ENCODE peak calls at places on chromosomes 1 and 21, in six cellular contexts. A is foreskin fibroblast; O is CD8-positive, alpha-beta T cell; J is brain microvascular endothelial cell; T is psoas muscle; Q is tibial nerve. S is an unnamed sample.
A peak's percentile ranks its signal among the peaks of the same experiment; 100 is the strongest.

GRCh38 chr1:93288558-93288957 is 57.1 kb upstream of the DR1 start:
- DNase-seq in A (no peak), J (no peak), T (no peak), O (no peak), Q (no peak), S (no peak)

GRCh38 chr21:45632165-45632896 is 11.2 kb upstream of the PCBP3 start:
- DNase-seq in Q (no peak), T (no peak), A (no peak), O (no peak), J (no peak), S (no peak)

GRCh38 chr1:4485398-4485797 is 169.0 kb upstream of the AJAP1 start:
- DNase-seq in Q (no peak), A (no peak), J (no peak), T (no peak), O (no peak), S (no peak)

GRCh38 chr1:16143566-16144324 is 12.1 kb downstream of the EPHA2 start:
- DNase-seq in Q (no peak), A (no peak), T (no peak), O (no peak), J (no peak), S (no peak)

GRCh38 chr1:183277821-183278735 is 92.0 kb downstream of the LAMC2 start:
- DNase-seq in Q (no peak), O (no peak), J (peak; percentile 81), T (no peak), A (no peak), S (no peak)

GRCh38 chr1:107132195-107132594 is 8.6 kb upstream of the NTNG1 start:
- DNase-seq in J (no peak), A (no peak), Q (no peak), O (no peak), T (no peak), S (no peak)

GRCh38 chr21:45175326-45176085 is 101.1 kb downstream of the ADARB1 start:
- DNase-seq in Q (no peak), T (no peak), A (no peak), O (no peak), J (no peak), S (no peak)

GRCh38 chr1:170520601-170521000 is 11.4 kb upstream of the GORAB start:
- DNase-seq in J (peak; percentile 7), T (no peak), O (no peak), A (peak; percentile 56), Q (no peak), S (no peak)

GRCh38 chr1:117695796-117696505 is 90.1 kb downstream of the TENT5C start:
- DNase-seq in T (peak; percentile 32), A (peak; percentile 71), O (no peak), J (peak; percentile 95), Q (no peak), S (peak; percentile 89)

GRCh38 chr1:47227370-47228232 is 4.4 kb downstream of the TAL1 start:
- DNase-seq in O (no peak), T (no peak), Q (no peak), A (no peak), J (no peak), S (no peak)

GRCh38 chr1:154476791-154477190 is 25.2 kb upstream of the TDRD10 start:
- DNase-seq in T (no peak), Q (no peak), A (no peak), O (no peak), J (no peak), S (no peak)

GRCh38 chr1:101365881-101366280 is 129.1 kb downstream of the S1PR1 start:
- DNase-seq in Q (no peak), J (no peak), O (no peak), T (no peak), A (no peak), S (no peak)

GRCh38 chr1:23177438-23178380 is 9.1 kb upstream of the LUZP1 start:
- DNase-seq in Q (peak; percentile 27), A (peak; percentile 64), J (peak; percentile 78), O (peak; percentile 43), T (peak; percentile 79), S (no peak)

GRCh38 chr1:165717918-165718515 is 19.7 kb upstream of the ALDH9A1 start:
- DNase-seq in J (peak; percentile 65), O (peak; percentile 23), Q (no peak), A (peak; percentile 48), T (no peak), S (peak; percentile 35)

GRCh38 chr1:216820345-216820744 is 97.1 kb upstream of the ESRRG start:
- DNase-seq in J (peak; percentile 0), T (no peak), Q (no peak), O (no peak), A (no peak), S (no peak)

GRCh38 chr1:213050745-213051126 is 305 bp upstream of the RPS6KC1 start:
- DNase-seq in Q (no peak), A (no peak), T (no peak), J (no peak), O (no peak), S (no peak)

GRCh38 chr1:213054142-213054541 is 3.1 kb downstream of the RPS6KC1 start:
- DNase-seq in J (no peak), A (no peak), T (no peak), Q (no peak), O (no peak), S (no peak)

GRCh38 chr1:213051127-213051880 is at the start of gene RPS6KC1:
- DNase-seq in J (peak; percentile 80), A (peak; percentile 76), Q (peak; percentile 53), T (peak; percentile 86), O (peak; percentile 85), S (peak; percentile 23)

GRCh38 chr1:213053455-213053854 is 2.4 kb downstream of the RPS6KC1 start:
- DNase-seq in O (no peak), J (no peak), T (no peak), Q (no peak), A (no peak), S (no peak)

GRCh38 chr1:213051881-213052202 is 801 bp downstream of the RPS6KC1 start:
- DNase-seq in T (no peak), A (no peak), O (no peak), J (no peak), Q (no peak), S (no peak)
- TF ChIP-seq CTCF in T (no peak), A (no peak), O (no peak), J (no peak), Q (no peak), S (no peak)

DNA sequence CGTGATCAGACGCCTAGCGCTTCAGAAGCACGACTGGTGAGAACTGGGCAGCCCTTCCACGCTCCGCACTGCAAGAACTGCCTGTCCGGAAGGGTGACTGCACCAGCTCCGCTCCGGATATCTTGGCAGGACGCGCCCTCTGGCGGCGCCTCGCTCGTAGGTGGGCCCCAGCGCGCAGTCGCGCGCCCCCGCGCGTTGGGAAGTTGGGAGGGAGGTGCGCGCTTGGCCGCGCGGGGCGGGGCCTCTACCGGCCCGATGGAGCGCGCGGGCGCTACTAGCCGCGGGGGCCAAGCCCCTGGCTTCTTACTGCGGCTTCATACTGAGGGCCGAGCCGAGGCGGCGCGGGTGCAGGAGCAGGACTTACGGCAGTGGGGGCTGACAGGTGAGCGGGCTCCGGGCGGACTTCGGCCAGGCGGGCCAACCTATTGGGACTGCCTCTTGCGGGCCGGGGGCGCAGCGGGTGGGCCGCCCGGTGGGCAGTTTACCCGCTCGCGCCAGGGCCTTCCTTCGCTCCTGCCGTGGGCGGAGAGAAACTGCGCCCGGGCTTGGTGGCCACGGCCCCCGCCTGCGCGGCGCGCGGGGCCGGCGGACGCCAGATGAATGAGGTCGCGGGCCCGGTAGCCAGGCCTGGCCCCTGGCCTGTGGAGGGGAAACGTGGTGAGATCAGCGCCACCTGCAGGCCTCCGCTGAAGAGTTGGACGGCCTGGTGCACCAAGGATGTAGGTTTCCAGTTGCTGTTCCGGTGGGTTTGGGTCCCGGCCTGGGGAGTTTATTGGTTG is at the start of gene CHD1L:
- DNase-seq in O (peak; percentile 93), J (peak; percentile 93), Q (peak; percentile 93), T (peak; percentile 96), A (peak; percentile 96), S (peak; percentile 86)
- TF ChIP-seq CTCF in O (peak; percentile 72), J (peak; percentile 86), Q (peak; percentile 95), T (peak; percentile 87), A (peak; percentile 88), S (peak; percentile 83)

GRCh38 chr1:234578735-234579134 is 31.2 kb downstream of the IRF2BP2 start:
- DNase-seq in T (no peak), O (no peak), J (no peak), A (no peak), Q (no peak), S (no peak)

GRCh38 chr1:234578087-234578486 is 31.9 kb downstream of the IRF2BP2 start:
- DNase-seq in A (no peak), T (no peak), J (no peak), Q (no peak), O (no peak), S (no peak)

GRCh38 chr1:234581063-234581714 is 28.8 kb downstream of the IRF2BP2 start:
- DNase-seq in A (no peak), Q (no peak), T (no peak), O (no peak), J (no peak), S (no peak)

GRCh38 chr1:234582186-234582585 is 27.8 kb downstream of the IRF2BP2 start:
- DNase-seq in O (no peak), Q (no peak), J (no peak), A (no peak), T (no peak), S (no peak)

DNA sequence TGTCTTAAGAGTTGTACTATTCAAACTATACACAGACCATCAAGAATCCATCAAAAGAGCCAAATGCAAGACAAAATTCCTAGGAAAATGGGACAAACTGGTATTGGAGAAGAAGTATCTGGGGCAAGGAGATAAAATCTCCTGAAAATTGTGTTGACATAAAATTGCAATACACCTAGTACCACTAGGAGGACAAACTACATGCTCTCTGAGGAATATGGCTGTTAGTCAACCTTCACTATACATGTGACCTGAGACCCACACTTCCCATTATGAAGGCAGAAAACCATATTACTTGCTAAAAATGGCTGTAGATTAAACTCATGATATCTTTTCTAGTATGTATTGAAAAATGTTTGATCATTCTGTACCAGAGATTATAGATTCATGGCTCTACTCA is 30.0 kb downstream of the IRF2BP2 start:
- DNase-seq in Q (no peak), O (no peak), J (no peak), T (no peak), A (no peak), S (no peak)
- TF ChIP-seq CTCF in Q (peak; percentile 19), O (peak; percentile 18), J (peak; percentile 38), T (peak; percentile 24), A (no peak), S (no peak)

GRCh38 chr21:17513214-17514123 is 626 bp downstream of the CXADR start:
- DNase-seq in T (no peak), J (peak; percentile 20), A (no peak), O (peak; percentile 11), Q (no peak), S (no peak)

GRCh38 chr21:17514124-17514481 is 1.3 kb downstream of the CXADR start:
- DNase-seq in T (no peak), J (peak; percentile 14), Q (no peak), O (no peak), A (no peak), S (no peak)

GRCh38 chr21:17506936-17507335 is 5.9 kb upstream of the CXADR start:
- DNase-seq in O (no peak), Q (no peak), J (no peak), T (no peak), A (no peak), S (no peak)

GRCh38 chr21:17512245-17513213 is at the start of gene CXADR:
- DNase-seq in Q (no peak), J (no peak), O (peak; percentile 69), T (peak; percentile 42), A (no peak), S (no peak)
- TF ChIP-seq CTCF in Q (peak; percentile 34), J (peak; percentile 67), O (peak; percentile 47), T (peak; percentile 23), A (peak; percentile 26), S (peak; percentile 34)